ENCODE peak calls at places on chromosomes 6 and 20, in five cellular contexts. One of them, this sample, is unnamed.

GRCh38 chr6:13304580-13305255 is 23.6 kb downstream of the TBC1D7 start:
- DNase-seq in CD8-positive, alpha-beta T cell: no peak
- DNase-seq in DND-41: no peak
- DNase-seq in AG04450: no peak
- DNase-seq in astrocyte: no peak
- DNase-seq in this sample: no peak

GRCh38 chr20:63974402-63975200 is 4.8 kb downstream of the SAMD10 start:
- DNase-seq in CD8-positive, alpha-beta T cell: no peak
- DNase-seq in astrocyte: no peak
- DNase-seq in DND-41: no peak
- DNase-seq in AG04450: no peak
- DNase-seq in this sample: peak

GRCh38 chr20:48827880-48828733 is at the start of gene PREX1:
- DNase-seq in AG04450: no peak
- DNase-seq in astrocyte: peak
- DNase-seq in CD8-positive, alpha-beta T cell: peak
- DNase-seq in DND-41: peak
- DNase-seq in this sample: peak

GRCh38 chr6:130997061-130997753 is 65.8 kb downstream of the EPB41L2 start:
- DNase-seq in CD8-positive, alpha-beta T cell: no peak
- DNase-seq in astrocyte: peak
- DNase-seq in AG04450: no peak
- DNase-seq in DND-41: no peak
- DNase-seq in this sample: no peak

GRCh38 chr6:149913542-149914240 is 9.2 kb downstream of the RAET1G start:
- DNase-seq in AG04450: no peak
- DNase-seq in DND-41: no peak
- DNase-seq in astrocyte: no peak
- DNase-seq in CD8-positive, alpha-beta T cell: no peak
- DNase-seq in this sample: no peak

GRCh38 chr6:44304282-44305199 is 8.6 kb downstream of the AARS2 start:
- DNase-seq in AG04450: no peak
- DNase-seq in DND-41: peak
- DNase-seq in CD8-positive, alpha-beta T cell: peak
- DNase-seq in astrocyte: peak
- DNase-seq in this sample: no peak

GRCh38 chr6:16730720-16731502 is 30.3 kb downstream of the ATXN1 start:
- DNase-seq in CD8-positive, alpha-beta T cell: no peak
- DNase-seq in astrocyte: no peak
- DNase-seq in DND-41: no peak
- DNase-seq in AG04450: no peak
- DNase-seq in this sample: no peak

GRCh38 chr6:54722328-54722727 is 124.2 kb upstream of the FAM83B start:
- DNase-seq in CD8-positive, alpha-beta T cell: no peak
- DNase-seq in DND-41: no peak
- DNase-seq in AG04450: no peak
- DNase-seq in astrocyte: peak
- DNase-seq in this sample: no peak

GRCh38 chr6:38571721-38572120 is 68.0 kb downstream of the BTBD9 start:
- DNase-seq in astrocyte: no peak
- DNase-seq in DND-41: no peak
- DNase-seq in AG04450: no peak
- DNase-seq in CD8-positive, alpha-beta T cell: no peak
- DNase-seq in this sample: no peak
- TF ChIP-seq CTCF in astrocyte: no peak
- TF ChIP-seq CTCF in DND-41: no peak
- TF ChIP-seq CTCF in AG04450: no peak
- TF ChIP-seq CTCF in CD8-positive, alpha-beta T cell: no peak
- TF ChIP-seq CTCF in this sample: no peak

GRCh38 chr20:47209982-47210381 is 146.5 kb downstream of the ZMYND8 start:
- DNase-seq in DND-41: no peak
- DNase-seq in astrocyte: no peak
- DNase-seq in AG04450: no peak
- DNase-seq in CD8-positive, alpha-beta T cell: no peak
- DNase-seq in this sample: no peak

GRCh38 chr20:47208534-47209174 is 147.8 kb downstream of the ZMYND8 start:
- DNase-seq in astrocyte: no peak
- DNase-seq in DND-41: no peak
- DNase-seq in AG04450: no peak
- DNase-seq in CD8-positive, alpha-beta T cell: no peak
- DNase-seq in this sample: no peak

GRCh38 chr20:47210470-47210869 is 146.0 kb downstream of the ZMYND8 start:
- DNase-seq in astrocyte: no peak
- DNase-seq in AG04450: no peak
- DNase-seq in DND-41: no peak
- DNase-seq in CD8-positive, alpha-beta T cell: no peak
- DNase-seq in this sample: no peak

GRCh38 chr20:47212606-47213207 is 143.8 kb downstream of the ZMYND8 start:
- DNase-seq in AG04450: no peak
- DNase-seq in astrocyte: no peak
- DNase-seq in DND-41: no peak
- DNase-seq in CD8-positive, alpha-beta T cell: no peak
- DNase-seq in this sample: no peak

DNA sequence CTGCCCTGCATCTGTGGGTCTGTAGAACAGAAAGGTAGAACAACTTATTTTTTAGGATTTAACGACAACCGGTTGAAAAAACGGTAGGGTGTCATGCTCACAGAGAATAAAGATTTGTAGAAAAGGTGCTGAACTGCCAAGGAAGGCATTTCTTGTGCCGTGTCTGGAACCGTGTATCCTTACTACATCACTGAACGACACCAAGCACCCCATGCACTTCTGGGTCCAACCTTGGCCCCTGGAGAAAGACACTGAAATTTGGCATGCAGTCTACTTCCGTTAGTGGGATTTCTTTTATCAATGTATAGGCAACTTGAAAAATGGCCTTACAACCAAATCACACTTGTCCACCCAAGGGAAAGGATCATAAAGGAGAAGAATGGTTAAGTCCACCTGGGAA is 145.5 kb downstream of the ZMYND8 start:
- DNase-seq in CD8-positive, alpha-beta T cell: no peak
- DNase-seq in astrocyte: no peak
- DNase-seq in DND-41: no peak
- DNase-seq in AG04450: no peak
- DNase-seq in this sample: no peak
- H3K27ac ChIP-seq in CD8-positive, alpha-beta T cell: no peak
- H3K27ac ChIP-seq in astrocyte: no peak
- H3K27ac ChIP-seq in DND-41: no peak
- H3K27ac ChIP-seq in AG04450: no peak
- H3K27ac ChIP-seq in this sample: no peak

GRCh38 chr20:35617397-35618031 is 1.9 kb downstream of the SPAG4 start:
- DNase-seq in astrocyte: peak
- DNase-seq in DND-41: no peak
- DNase-seq in CD8-positive, alpha-beta T cell: no peak
- DNase-seq in AG04450: no peak
- DNase-seq in this sample: peak
- TF ChIP-seq CTCF in astrocyte: peak
- TF ChIP-seq CTCF in DND-41: no peak
- TF ChIP-seq CTCF in CD8-positive, alpha-beta T cell: no peak
- TF ChIP-seq CTCF in AG04450: peak
- TF ChIP-seq CTCF in this sample: no peak

DNA sequence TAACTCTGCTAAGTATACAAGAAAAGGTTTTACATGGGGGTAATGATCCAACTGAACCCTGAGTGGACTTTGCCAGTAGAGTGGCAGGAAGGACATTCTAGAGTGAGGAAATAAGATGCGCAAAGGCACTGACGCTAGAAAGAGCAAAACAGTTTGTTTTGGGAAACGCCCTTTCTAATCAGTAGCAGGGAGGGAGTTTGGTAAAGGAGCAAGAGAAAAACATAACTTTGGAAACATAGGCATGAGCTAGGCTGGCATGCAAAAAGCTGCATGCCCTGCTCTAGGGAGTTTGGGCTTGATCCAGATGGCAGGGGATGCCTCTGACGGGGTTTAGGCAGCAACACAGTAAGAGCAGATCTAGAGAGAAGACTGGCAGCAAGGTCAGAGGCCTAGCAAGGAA is 135.2 kb downstream of the DST start:
- DNase-seq in DND-41: no peak
- DNase-seq in AG04450: no peak
- DNase-seq in astrocyte: no peak
- DNase-seq in CD8-positive, alpha-beta T cell: no peak
- DNase-seq in this sample: no peak
- H3K27ac ChIP-seq in DND-41: no peak
- H3K27ac ChIP-seq in AG04450: no peak
- H3K27ac ChIP-seq in astrocyte: no peak
- H3K27ac ChIP-seq in CD8-positive, alpha-beta T cell: no peak
- H3K27ac ChIP-seq in this sample: no peak

GRCh38 chr20:15699431-15700146 is 873.7 kb downstream of the KIF16B start:
- DNase-seq in AG04450: no peak
- DNase-seq in astrocyte: no peak
- DNase-seq in CD8-positive, alpha-beta T cell: no peak
- DNase-seq in DND-41: no peak
- DNase-seq in this sample: no peak
- TF ChIP-seq CTCF in AG04450: no peak
- TF ChIP-seq CTCF in astrocyte: no peak
- TF ChIP-seq CTCF in CD8-positive, alpha-beta T cell: no peak
- TF ChIP-seq CTCF in DND-41: peak
- TF ChIP-seq CTCF in this sample: no peak

GRCh38 chr20:32737371-32738223 is 5.7 kb downstream of the COMMD7 start:
- DNase-seq in DND-41: peak
- DNase-seq in AG04450: peak
- DNase-seq in CD8-positive, alpha-beta T cell: no peak
- DNase-seq in astrocyte: peak
- DNase-seq in this sample: no peak
- H3K27ac ChIP-seq in DND-41: peak
- H3K27ac ChIP-seq in AG04450: peak
- H3K27ac ChIP-seq in CD8-positive, alpha-beta T cell: peak
- H3K27ac ChIP-seq in astrocyte: peak
- H3K27ac ChIP-seq in this sample: no peak